ENCODE peak calls at places on chromosomes 2 and 18, in six cellular contexts. One of them, this sample, is unnamed.

GRCh38 chr18:41752826-41753225 is 202.2 kb upstream of the PIK3C3 start:
- DNase-seq in fibroblast of lung: no peak
- DNase-seq in heart right ventricle: no peak
- DNase-seq in dorsolateral prefrontal cortex: no peak
- DNase-seq in BE2C: no peak
- DNase-seq in sigmoid colon: no peak
- DNase-seq in this sample: no peak

GRCh38 chr18:44950685-44951195 is 270.1 kb downstream of the SETBP1 start:
- DNase-seq in sigmoid colon: no peak
- DNase-seq in BE2C: no peak
- DNase-seq in dorsolateral prefrontal cortex: no peak
- DNase-seq in heart right ventricle: no peak
- DNase-seq in fibroblast of lung: no peak
- DNase-seq in this sample: no peak

GRCh38 chr2:158900345-158900744 is 68.1 kb upstream of the TANC1 start:
- DNase-seq in heart right ventricle: no peak
- DNase-seq in fibroblast of lung: no peak
- DNase-seq in sigmoid colon: no peak
- DNase-seq in BE2C: no peak
- DNase-seq in dorsolateral prefrontal cortex: no peak
- DNase-seq in this sample: no peak

GRCh38 chr18:58886864-58887612 is 22.4 kb downstream of the ZNF532 start:
- DNase-seq in sigmoid colon: no peak
- DNase-seq in BE2C: no peak
- DNase-seq in fibroblast of lung: no peak
- DNase-seq in heart right ventricle: no peak
- DNase-seq in dorsolateral prefrontal cortex: no peak
- DNase-seq in this sample: no peak

GRCh38 chr2:36967236-36967876 is 1.0 kb upstream of the STRN start:
- DNase-seq in heart right ventricle: no peak
- DNase-seq in BE2C: no peak
- DNase-seq in fibroblast of lung: no peak
- DNase-seq in dorsolateral prefrontal cortex: no peak
- DNase-seq in sigmoid colon: no peak
- DNase-seq in this sample: no peak

GRCh38 chr18:61992285-61992684 is 99.5 kb upstream of the RNF152 start:
- DNase-seq in sigmoid colon: no peak
- DNase-seq in BE2C: no peak
- DNase-seq in dorsolateral prefrontal cortex: no peak
- DNase-seq in heart right ventricle: no peak
- DNase-seq in fibroblast of lung: peak
- DNase-seq in this sample: peak

GRCh38 chr2:203730076-203730729 is 23.8 kb downstream of the CD28 start:
- DNase-seq in fibroblast of lung: peak
- DNase-seq in BE2C: no peak
- DNase-seq in heart right ventricle: no peak
- DNase-seq in sigmoid colon: no peak
- DNase-seq in dorsolateral prefrontal cortex: no peak
- DNase-seq in this sample: peak

GRCh38 chr18:75958683-75959082 is 531.2 kb upstream of the SMIM21 start:
- DNase-seq in dorsolateral prefrontal cortex: no peak
- DNase-seq in fibroblast of lung: no peak
- DNase-seq in sigmoid colon: no peak
- DNase-seq in BE2C: no peak
- DNase-seq in heart right ventricle: no peak
- DNase-seq in this sample: no peak

GRCh38 chr2:167140767-167141166 is 252.5 kb downstream of the XIRP2 start:
- DNase-seq in fibroblast of lung: peak
- DNase-seq in sigmoid colon: no peak
- DNase-seq in heart right ventricle: peak
- DNase-seq in dorsolateral prefrontal cortex: no peak
- DNase-seq in BE2C: no peak
- DNase-seq in this sample: peak

GRCh38 chr2:170771049-170771937 is 1.1 kb downstream of the ERICH2 start:
- DNase-seq in sigmoid colon: no peak
- DNase-seq in heart right ventricle: no peak
- DNase-seq in fibroblast of lung: peak
- DNase-seq in BE2C: no peak
- DNase-seq in dorsolateral prefrontal cortex: no peak
- DNase-seq in this sample: peak

GRCh38 chr2:118696786-118697465 is 150.5 kb downstream of the EN1 start:
- DNase-seq in sigmoid colon: no peak
- DNase-seq in heart right ventricle: no peak
- DNase-seq in dorsolateral prefrontal cortex: no peak
- DNase-seq in BE2C: no peak
- DNase-seq in fibroblast of lung: peak
- DNase-seq in this sample: peak

GRCh38 chr2:17979707-17980106 is 101.2 kb downstream of the KCNS3 start:
- DNase-seq in sigmoid colon: no peak
- DNase-seq in fibroblast of lung: peak
- DNase-seq in dorsolateral prefrontal cortex: no peak
- DNase-seq in heart right ventricle: no peak
- DNase-seq in BE2C: no peak
- DNase-seq in this sample: peak

GRCh38 chr2:18299423-18300212 is 260.8 kb downstream of the RDH14 start:
- DNase-seq in sigmoid colon: no peak
- DNase-seq in dorsolateral prefrontal cortex: no peak
- DNase-seq in fibroblast of lung: peak
- DNase-seq in BE2C: no peak
- DNase-seq in heart right ventricle: no peak
- DNase-seq in this sample: peak

GRCh38 chr18:71398530-71398929 is 1109.7 kb downstream of the SOCS6 start:
- DNase-seq in sigmoid colon: no peak
- DNase-seq in fibroblast of lung: peak
- DNase-seq in BE2C: peak
- DNase-seq in dorsolateral prefrontal cortex: peak
- DNase-seq in heart right ventricle: no peak
- DNase-seq in this sample: peak

GRCh38 chr2:17879913-17880274 is 1.4 kb downstream of the KCNS3 start:
- DNase-seq in fibroblast of lung: no peak
- DNase-seq in sigmoid colon: no peak
- DNase-seq in dorsolateral prefrontal cortex: no peak
- DNase-seq in BE2C: no peak
- DNase-seq in heart right ventricle: no peak
- DNase-seq in this sample: no peak

GRCh38 chr2:152674334-152674733 is 42.9 kb downstream of the PRPF40A start:
- DNase-seq in heart right ventricle: no peak
- DNase-seq in BE2C: no peak
- DNase-seq in sigmoid colon: no peak
- DNase-seq in dorsolateral prefrontal cortex: no peak
- DNase-seq in fibroblast of lung: no peak
- DNase-seq in this sample: no peak

GRCh38 chr18:13216732-13217465 is 1.7 kb upstream of the LDLRAD4 start:
- DNase-seq in dorsolateral prefrontal cortex: peak
- DNase-seq in sigmoid colon: peak
- DNase-seq in heart right ventricle: peak
- DNase-seq in fibroblast of lung: peak
- DNase-seq in BE2C: peak
- DNase-seq in this sample: no peak

GRCh38 chr2:32278476-32278853 is 761 bp downstream of the YIPF4 start:
- DNase-seq in heart right ventricle: no peak
- DNase-seq in sigmoid colon: no peak
- DNase-seq in fibroblast of lung: no peak
- DNase-seq in BE2C: no peak
- DNase-seq in dorsolateral prefrontal cortex: no peak
- DNase-seq in this sample: no peak

GRCh38 chr2:182668671-182669070 is 47.4 kb upstream of the DNAJC10 start:
- DNase-seq in fibroblast of lung: peak
- DNase-seq in dorsolateral prefrontal cortex: no peak
- DNase-seq in BE2C: no peak
- DNase-seq in heart right ventricle: no peak
- DNase-seq in sigmoid colon: no peak
- DNase-seq in this sample: no peak

GRCh38 chr2:9703701-9704221 is 73.0 kb upstream of the YWHAQ start:
- DNase-seq in heart right ventricle: no peak
- DNase-seq in dorsolateral prefrontal cortex: no peak
- DNase-seq in sigmoid colon: no peak
- DNase-seq in BE2C: no peak
- DNase-seq in fibroblast of lung: peak
- DNase-seq in this sample: peak

GRCh38 chr2:176157499-176158305 is 595 bp downstream of the HOXD3 start:
- DNase-seq in fibroblast of lung: peak
- DNase-seq in BE2C: peak
- DNase-seq in dorsolateral prefrontal cortex: no peak
- DNase-seq in sigmoid colon: no peak
- DNase-seq in heart right ventricle: no peak
- DNase-seq in this sample: no peak

GRCh38 chr2:97983698-97984097 is 12.1 kb downstream of the TMEM131 start:
- DNase-seq in dorsolateral prefrontal cortex: no peak
- DNase-seq in BE2C: no peak
- DNase-seq in heart right ventricle: no peak
- DNase-seq in fibroblast of lung: no peak
- DNase-seq in sigmoid colon: no peak
- DNase-seq in this sample: no peak

GRCh38 chr2:54262015-54262765 is 6.2 kb upstream of the TSPYL6 start:
- DNase-seq in BE2C: no peak
- DNase-seq in sigmoid colon: no peak
- DNase-seq in fibroblast of lung: no peak
- DNase-seq in heart right ventricle: no peak
- DNase-seq in dorsolateral prefrontal cortex: no peak
- DNase-seq in this sample: peak

GRCh38 chr18:60873708-60874107 is 459.5 kb upstream of the CDH20 start:
- DNase-seq in BE2C: no peak
- DNase-seq in heart right ventricle: no peak
- DNase-seq in fibroblast of lung: peak
- DNase-seq in sigmoid colon: no peak
- DNase-seq in dorsolateral prefrontal cortex: no peak
- DNase-seq in this sample: peak

GRCh38 chr18:60875957-60876507 is 457.2 kb upstream of the CDH20 start:
- DNase-seq in BE2C: no peak
- DNase-seq in dorsolateral prefrontal cortex: no peak
- DNase-seq in fibroblast of lung: no peak
- DNase-seq in sigmoid colon: no peak
- DNase-seq in heart right ventricle: no peak
- DNase-seq in this sample: no peak

GRCh38 chr18:60865801-60866200 is 467.4 kb upstream of the CDH20 start:
- DNase-seq in heart right ventricle: no peak
- DNase-seq in sigmoid colon: no peak
- DNase-seq in dorsolateral prefrontal cortex: no peak
- DNase-seq in fibroblast of lung: no peak
- DNase-seq in BE2C: no peak
- DNase-seq in this sample: peak

GRCh38 chr18:60872434-60872833 is 460.8 kb upstream of the CDH20 start:
- DNase-seq in heart right ventricle: no peak
- DNase-seq in dorsolateral prefrontal cortex: no peak
- DNase-seq in fibroblast of lung: no peak
- DNase-seq in BE2C: no peak
- DNase-seq in sigmoid colon: no peak
- DNase-seq in this sample: no peak

GRCh38 chr18:60870261-60870966 is 462.8 kb upstream of the CDH20 start:
- DNase-seq in BE2C: no peak
- DNase-seq in fibroblast of lung: no peak
- DNase-seq in heart right ventricle: no peak
- DNase-seq in sigmoid colon: no peak
- DNase-seq in dorsolateral prefrontal cortex: no peak
- DNase-seq in this sample: no peak
- TF ChIP-seq CTCF in BE2C: no peak
- TF ChIP-seq CTCF in fibroblast of lung: no peak
- TF ChIP-seq CTCF in heart right ventricle: no peak
- TF ChIP-seq CTCF in sigmoid colon: no peak
- TF ChIP-seq CTCF in dorsolateral prefrontal cortex: no peak
- TF ChIP-seq CTCF in this sample: no peak

GRCh38 chr2:120545521-120546076 is 190.1 kb upstream of the GLI2 start:
- DNase-seq in BE2C: no peak
- DNase-seq in sigmoid colon: no peak
- DNase-seq in dorsolateral prefrontal cortex: no peak
- DNase-seq in heart right ventricle: no peak
- DNase-seq in fibroblast of lung: peak
- DNase-seq in this sample: no peak
- H3K4me3 ChIP-seq in BE2C: no peak
- H3K4me3 ChIP-seq in sigmoid colon: no peak
- H3K4me3 ChIP-seq in dorsolateral prefrontal cortex: no peak
- H3K4me3 ChIP-seq in heart right ventricle: no peak
- H3K4me3 ChIP-seq in fibroblast of lung: peak
- H3K4me3 ChIP-seq in this sample: no peak

DNA sequence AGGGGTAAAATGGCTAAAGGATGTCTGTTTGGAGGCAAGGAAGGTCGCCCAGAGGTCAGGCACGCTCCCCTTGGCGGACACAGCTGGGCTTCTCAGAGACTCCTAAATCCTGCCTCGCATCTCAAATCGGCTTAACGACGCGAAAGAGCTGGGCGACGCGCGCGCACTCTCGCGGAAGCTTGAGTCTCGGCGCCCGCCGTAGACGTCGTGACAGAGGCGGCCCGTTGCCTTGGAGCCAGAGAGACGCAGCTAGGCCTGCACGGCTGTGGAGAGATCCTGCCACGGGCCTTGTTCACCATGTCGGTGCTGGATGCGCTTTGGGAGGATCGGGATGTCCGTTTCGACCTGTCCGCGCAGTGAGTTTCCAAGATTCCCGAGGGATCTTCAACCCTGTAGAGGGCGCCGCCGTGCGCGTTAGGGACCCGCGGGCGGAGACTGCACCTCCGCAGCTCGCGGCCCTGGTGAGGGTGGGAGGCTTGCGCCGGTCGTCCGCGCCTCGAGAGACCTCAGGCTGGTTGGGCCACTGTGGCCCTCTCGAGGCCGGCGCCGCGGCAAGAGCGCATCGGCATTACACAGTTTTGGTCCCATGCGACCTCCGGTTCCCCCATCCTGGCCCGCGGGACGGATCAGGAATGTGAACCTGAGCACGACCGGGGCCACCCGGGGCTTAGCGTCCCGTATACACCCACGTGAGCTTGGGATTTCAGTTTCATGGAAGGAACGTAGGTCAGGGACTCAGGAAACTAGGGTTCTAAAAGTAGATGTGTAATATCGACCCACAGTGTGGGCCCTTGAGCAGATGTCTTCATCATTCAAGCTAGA is at the start of gene BBS5:
- DNase-seq in BE2C: peak
- DNase-seq in sigmoid colon: peak
- DNase-seq in fibroblast of lung: peak
- DNase-seq in heart right ventricle: peak
- DNase-seq in dorsolateral prefrontal cortex: peak
- DNase-seq in this sample: peak
- TF ChIP-seq CTCF in BE2C: peak
- TF ChIP-seq CTCF in sigmoid colon: no peak
- TF ChIP-seq CTCF in fibroblast of lung: peak
- TF ChIP-seq CTCF in heart right ventricle: peak
- TF ChIP-seq CTCF in dorsolateral prefrontal cortex: peak
- TF ChIP-seq CTCF in this sample: peak

GRCh38 chr2:240165034-240165433 is 24.6 kb upstream of the OTOS start:
- DNase-seq in heart right ventricle: no peak
- DNase-seq in fibroblast of lung: no peak
- DNase-seq in sigmoid colon: no peak
- DNase-seq in BE2C: no peak
- DNase-seq in dorsolateral prefrontal cortex: no peak
- DNase-seq in this sample: no peak
- H3K4me3 ChIP-seq in heart right ventricle: no peak
- H3K4me3 ChIP-seq in fibroblast of lung: no peak
- H3K4me3 ChIP-seq in sigmoid colon: no peak
- H3K4me3 ChIP-seq in BE2C: no peak
- H3K4me3 ChIP-seq in dorsolateral prefrontal cortex: no peak
- H3K4me3 ChIP-seq in this sample: no peak

This sample was measured in fibroblast of the aortic adventitia.